ENCODE peak calls at places on chromosomes 5 and 9, in nine cellular contexts. Q is Kasumi-1; H is GM12892; F is omental fat pad; M is neural crest cell; N is stimulated activated CD8-positive, alpha-beta memory T cell treated with anti-CD3 and anti-CD28 coated beads, Interleukin-15, amount 100 ng/mL, for 24 hours; O is right cardiac atrium; V is smooth muscle cell of the brain vasculature; D is uterus. B is an unnamed sample.

GRCh38 chr5:95590880-95591279 is 29.0 kb upstream of the GPR150 start:
- DNase-seq in Q (no peak), H (no peak), F (no peak), M (no peak), N (no peak), O (no peak), V (no peak), D (no peak), B (no peak)

GRCh38 chr5:95900383-95900958 is 61.2 kb downstream of the ELL2 start:
- DNase-seq in Q (no peak), H (no peak), F (no peak), M (no peak), N (no peak), O (no peak), V (no peak), D (peak; percentile 33), B (no peak)

GRCh38 chr9:20624201-20625002 is 2.1 kb upstream of the MLLT3 start:
- DNase-seq in Q (peak; percentile 59), H (no peak), F (no peak), M (peak; percentile 60), N (no peak), O (peak; percentile 56), V (no peak), D (peak; percentile 60), B (no peak)

GRCh38 chr5:31854625-31855526 is 215.9 kb downstream of the PDZD2 start:
- DNase-seq in Q (no peak), H (no peak), F (peak; percentile 40), M (peak; percentile 13), N (no peak), O (peak; percentile 75), V (no peak), D (peak; percentile 67), B (no peak)

GRCh38 chr9:113632776-113633590 is 169.5 kb downstream of the RGS3 start:
- DNase-seq in Q (no peak), H (no peak), F (no peak), M (no peak), N (no peak), O (no peak), V (no peak), D (no peak), B (no peak)

GRCh38 chr9:90394866-90395265 is 247.8 kb downstream of the DIRAS2 start:
- DNase-seq in Q (no peak), H (no peak), F (no peak), M (no peak), N (no peak), O (no peak), V (no peak), D (no peak), B (no peak)

GRCh38 chr5:65288657-65289056 is 193.1 kb downstream of the ADAMTS6 start:
- DNase-seq in Q (no peak), H (no peak), F (no peak), M (no peak), N (no peak), O (no peak), V (no peak), D (no peak), B (no peak)

GRCh38 chr5:61969761-61970160 is 336.2 kb upstream of the KIF2A start:
- DNase-seq in Q (no peak), H (no peak), F (no peak), M (no peak), N (no peak), O (no peak), V (no peak), D (no peak), B (no peak)

GRCh38 chr9:86298873-86299272 is 16.5 kb upstream of the ISCA1 start:
- DNase-seq in Q (no peak), H (no peak), F (no peak), M (no peak), N (no peak), O (no peak), V (no peak), D (no peak), B (no peak)

GRCh38 chr5:146441896-146442295 is 5.2 kb upstream of the TCERG1 start:
- DNase-seq in Q (no peak), H (no peak), F (no peak), M (no peak), N (no peak), O (no peak), V (no peak), D (no peak), B (no peak)

GRCh38 chr5:177496111-177497010 is 1.0 kb downstream of the PDLIM7 start:
- DNase-seq in Q (peak; percentile 66), H (no peak), F (no peak), M (peak; percentile 66), N (no peak), O (peak; percentile 93), V (no peak), D (peak; percentile 93), B (peak; percentile 75)

GRCh38 chr9:35774907-35775635 is 16.3 kb upstream of the NPR2 start:
- DNase-seq in Q (peak; percentile 74), H (no peak), F (no peak), M (no peak), N (no peak), O (peak; percentile 66), V (no peak), D (no peak), B (no peak)

GRCh38 chr5:9785751-9786150 is 155.6 kb upstream of the TAS2R1 start:
- DNase-seq in Q (no peak), H (no peak), F (no peak), M (no peak), N (no peak), O (no peak), V (no peak), D (no peak), B (no peak)

GRCh38 chr9:95985656-95986055 is 110.2 kb downstream of the ERCC6L2 start:
- DNase-seq in Q (no peak), H (no peak), F (no peak), M (no peak), N (no peak), O (no peak), V (no peak), D (no peak), B (no peak)

GRCh38 chr5:181167814-181168488 is 20.6 kb downstream of the OR2V2 start:
- DNase-seq in Q (peak; percentile 22), H (no peak), F (no peak), M (peak; percentile 79), N (no peak), O (no peak), V (no peak), D (no peak), B (no peak)

GRCh38 chr5:111668713-111669112 is 88.3 kb downstream of the NREP start:
- DNase-seq in Q (no peak), H (no peak), F (no peak), M (no peak), N (no peak), O (no peak), V (no peak), D (no peak), B (no peak)

GRCh38 chr9:82057805-82058204 is 69.2 kb downstream of the SPATA31D1 start:
- DNase-seq in Q (no peak), H (no peak), F (no peak), M (no peak), N (no peak), O (no peak), V (no peak), D (no peak), B (no peak)

GRCh38 chr5:80170117-80170535 is 85.7 kb downstream of the SERINC5 start:
- DNase-seq in Q (no peak), H (no peak), F (no peak), M (no peak), N (no peak), O (no peak), V (no peak), D (no peak), B (no peak)